ENCODE peak calls at places on chromosomes 6 and 20, in eight cellular contexts. F, O, X, B, K, J, L and Q are unnamed samples.

GRCh38 chr6:134823635-134824034 is 126.3 kb downstream of the ALDH8A1 start:
- DNase-seq in O (no peak), B (no peak), L (no peak), J (no peak), K (no peak), X (no peak), F (no peak), Q (no peak)

GRCh38 chr6:223763-224162 is 68.5 kb upstream of the DUSP22 start:
- DNase-seq in L (no peak), X (no peak), B (no peak), F (peak), K (no peak), J (no peak), O (no peak), Q (no peak)

GRCh38 chr6:133393891-133394290 is 152.7 kb downstream of the EYA4 start:
- DNase-seq in O (no peak), K (no peak), F (no peak), J (no peak), B (no peak), L (no peak), X (no peak), Q (no peak)

GRCh38 chr20:46811328-46812084 is 83.1 kb upstream of the EYA2 start:
- DNase-seq in X (no peak), L (no peak), K (no peak), F (no peak), O (no peak), B (no peak), J (no peak), Q (no peak)

GRCh38 chr6:161079566-161080262 is 88.1 kb downstream of the MAP3K4 start:
- DNase-seq in X (no peak), F (peak), L (no peak), O (no peak), K (no peak), J (peak), B (no peak), Q (no peak)

GRCh38 chr20:59667981-59668515 is 63.7 kb downstream of the PHACTR3 start:
- DNase-seq in O (no peak), L (no peak), J (no peak), X (no peak), B (no peak), F (no peak), K (no peak), Q (no peak)

GRCh38 chr20:1803216-1804128 is 91.7 kb upstream of the SIRPA start:
- DNase-seq in L (peak), X (no peak), O (no peak), K (peak), F (peak), B (peak), J (peak), Q (peak)

GRCh38 chr6:98871821-98872220 is 37.4 kb downstream of the POU3F2 start:
- DNase-seq in K (no peak), X (no peak), B (no peak), L (no peak), F (no peak), O (no peak), J (no peak), Q (no peak)

GRCh38 chr6:157019115-157019628 is 242.0 kb downstream of the ARID1B start:
- DNase-seq in J (no peak), O (no peak), F (no peak), X (no peak), B (no peak), L (no peak), K (no peak), Q (no peak)

GRCh38 chr20:905999-906520 is 10.1 kb downstream of the ANGPT4 start:
- DNase-seq in L (no peak), F (no peak), J (no peak), O (no peak), B (no peak), X (no peak), K (no peak), Q (no peak)

GRCh38 chr6:49553353-49553752 is 2.9 kb downstream of the C6orf141 start:
- DNase-seq in K (no peak), O (no peak), L (no peak), X (peak), F (peak), J (no peak), B (no peak), Q (no peak)

GRCh38 chr6:39430968-39431523 is 108.5 kb upstream of the KCNK16 start:
- DNase-seq in F (peak), J (no peak), O (no peak), L (peak), B (peak), X (no peak), K (no peak), Q (no peak)

GRCh38 chr20:17036546-17036945 is 190.3 kb upstream of the PCSK2 start:
- DNase-seq in B (no peak), X (no peak), O (no peak), F (peak), K (no peak), L (no peak), J (no peak), Q (no peak)

GRCh38 chr6:22605736-22606135 is 36.4 kb downstream of the HDGFL1 start:
- DNase-seq in K (no peak), B (no peak), F (no peak), X (no peak), J (no peak), L (no peak), O (no peak), Q (no peak)

GRCh38 chr6:6221829-6222535 is 98.5 kb downstream of the F13A1 start:
- DNase-seq in J (no peak), F (no peak), O (no peak), K (no peak), X (no peak), L (peak), B (no peak), Q (no peak)

GRCh38 chr6:11093065-11093590 is 506 bp upstream of the SMIM13 start:
- DNase-seq in O (no peak), L (no peak), X (no peak), J (peak), K (no peak), B (no peak), F (peak), Q (peak)

GRCh38 chr6:29483186-29483585 is 4.6 kb downstream of the MAS1L start:
- DNase-seq in X (no peak), J (no peak), L (no peak), K (no peak), F (no peak), O (no peak), B (no peak), Q (no peak)

GRCh38 chr20:52459150-52459549 is 267.6 kb upstream of the ZFP64 start:
- DNase-seq in K (no peak), J (no peak), B (no peak), X (no peak), F (no peak), L (no peak), O (no peak), Q (no peak)

GRCh38 chr6:155093430-155093829 is 98.3 kb downstream of the TIAM2 start:
- DNase-seq in L (no peak), X (no peak), F (no peak), B (no peak), K (no peak), O (no peak), J (no peak), Q (no peak)

GRCh38 chr6:148570456-148570855 is 176.4 kb upstream of the UST start:
- DNase-seq in F (no peak), L (no peak), J (no peak), X (no peak), O (no peak), K (no peak), B (no peak), Q (no peak)

GRCh38 chr20:12049125-12049524 is 131.4 kb downstream of the BTBD3 start:
- DNase-seq in B (no peak), K (no peak), O (no peak), F (peak), J (peak), L (no peak), X (no peak), Q (no peak)

GRCh38 chr6:151962246-151962846 is 154.9 kb downstream of the ESR1 start:
- DNase-seq in J (peak), K (no peak), L (peak), O (no peak), B (no peak), X (no peak), F (peak), Q (no peak)

GRCh38 chr6:150403458-150404245 is 34.8 kb downstream of the IYD start:
- DNase-seq in B (no peak), X (no peak), F (peak), L (no peak), K (no peak), J (peak), O (no peak), Q (no peak)

GRCh38 chr20:18058661-18059467 is 1.1 kb upstream of the OVOL2 start:
- DNase-seq in O (no peak), B (no peak), X (peak), K (no peak), J (no peak), F (no peak), L (peak), Q (no peak)

GRCh38 chr20:43946206-43946491 is 31.5 kb downstream of the TOX2 start:
- DNase-seq in B (no peak), K (no peak), F (no peak), O (no peak), L (no peak), X (no peak), J (no peak), Q (no peak)
- H3K4me3 ChIP-seq in B (no peak), K (no peak), F (no peak), O (no peak), L (no peak), X (no peak), J (no peak), Q (no peak)

DNA sequence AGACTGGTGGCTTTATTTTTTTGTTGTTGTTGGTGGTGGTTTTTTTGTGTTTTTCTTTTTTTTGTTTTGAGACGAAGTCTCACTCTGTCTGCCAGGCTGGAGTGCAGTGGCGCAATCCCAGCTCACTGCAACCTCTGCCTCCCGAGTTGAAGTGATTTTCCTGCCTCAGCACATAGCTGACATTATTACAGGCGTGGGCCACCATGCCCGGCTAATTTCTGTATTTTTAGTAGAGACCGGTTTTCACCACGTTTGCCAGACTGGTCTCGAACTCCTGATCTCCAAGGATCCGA is 693 bp downstream of the SERPINB9 start:
- DNase-seq in J (peak), X (no peak), B (no peak), F (no peak), O (peak), K (no peak), L (no peak), Q (no peak)
- TF ChIP-seq CTCF in J (no peak), X (no peak), B (no peak), F (no peak), O (no peak), K (no peak), L (no peak), Q (no peak)

DNA sequence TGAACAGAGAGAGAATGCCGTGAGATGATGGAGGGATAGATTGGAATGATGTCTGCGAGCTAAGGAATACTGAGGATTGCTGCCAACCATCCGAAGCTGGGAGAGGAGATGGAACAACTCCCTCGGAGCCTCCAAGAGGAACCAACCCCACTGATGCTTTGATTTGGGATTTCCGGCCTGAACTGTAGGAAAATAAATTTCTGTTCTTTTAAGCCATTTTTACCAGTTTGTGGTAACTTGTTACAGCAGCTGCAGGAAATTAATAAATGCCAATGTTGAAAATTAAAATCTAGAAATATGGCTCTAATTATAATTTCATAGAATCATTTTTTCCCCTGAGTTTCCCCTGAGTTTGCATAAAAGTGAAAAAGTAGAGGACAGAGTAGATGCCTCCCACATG is 14.1 kb downstream of the LRRN4 start:
- DNase-seq in O (no peak), L (no peak), B (no peak), X (no peak), J (no peak), F (no peak), K (no peak), Q (no peak)
- H3K4me3 ChIP-seq in O (no peak), L (no peak), B (no peak), X (no peak), J (no peak), F (no peak), K (no peak), Q (no peak)

GRCh38 chr6:122458087-122458486 is 13.5 kb downstream of the SERINC1 start:
- DNase-seq in K (no peak), J (no peak), L (no peak), O (no peak), X (no peak), F (no peak), B (no peak), Q (no peak)

GRCh38 chr6:122454673-122455072 is 16.9 kb downstream of the SERINC1 start:
- DNase-seq in J (no peak), F (no peak), O (no peak), K (no peak), B (no peak), X (no peak), L (no peak), Q (no peak)

GRCh38 chr6:122461885-122462284 is 9.7 kb downstream of the SERINC1 start:
- DNase-seq in K (no peak), F (no peak), X (no peak), J (no peak), B (no peak), L (no peak), O (no peak), Q (no peak)

DNA sequence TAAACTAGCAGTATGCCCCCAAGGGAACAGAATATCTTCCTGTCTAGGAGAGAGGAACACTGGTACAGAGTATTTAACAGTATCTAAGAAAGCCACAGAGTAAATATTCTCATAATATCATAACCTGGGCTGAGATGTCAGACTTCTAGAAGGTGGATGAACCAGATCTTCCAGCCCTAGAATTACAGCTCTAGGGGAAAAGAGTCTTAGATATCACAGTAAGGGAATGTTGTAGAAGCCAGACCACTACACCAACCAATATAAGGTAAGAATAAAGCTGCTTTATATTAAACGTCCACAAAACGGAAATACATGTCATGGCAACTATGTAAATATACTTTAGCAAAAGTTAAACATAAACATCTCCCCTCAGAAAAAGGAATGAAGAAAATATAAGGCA is 12.4 kb downstream of the SERINC1 start:
- DNase-seq in L (no peak), B (no peak), J (no peak), O (no peak), X (no peak), K (no peak), F (no peak), Q (no peak)
- TF ChIP-seq CTCF in L (no peak), B (no peak), J (no peak), O (no peak), X (no peak), K (no peak), F (no peak), Q (no peak)

GRCh38 chr20:51394706-51395105 is 147.8 kb downstream of the NFATC2 start:
- DNase-seq in J (no peak), O (no peak), L (no peak), X (no peak), B (no peak), K (no peak), F (no peak), Q (no peak)

GRCh38 chr20:51398552-51398951 is 144.0 kb downstream of the NFATC2 start:
- DNase-seq in X (no peak), K (no peak), J (no peak), O (no peak), F (no peak), B (no peak), L (no peak), Q (no peak)

GRCh38 chr20:51393566-51393965 is 149.0 kb downstream of the NFATC2 start:
- DNase-seq in L (no peak), J (no peak), O (peak), X (no peak), F (no peak), K (no peak), B (no peak), Q (no peak)

GRCh38 chr20:51398083-51398482 is 144.4 kb downstream of the NFATC2 start:
- DNase-seq in O (no peak), F (no peak), B (no peak), X (no peak), J (no peak), K (no peak), L (no peak), Q (no peak)

GRCh38 chr20:51396365-51396909 is 146.1 kb downstream of the NFATC2 start:
- DNase-seq in L (no peak), K (no peak), X (no peak), F (no peak), B (no peak), O (no peak), J (no peak), Q (no peak)
- H3K4me3 ChIP-seq in L (no peak), K (no peak), X (no peak), F (no peak), B (no peak), O (no peak), J (no peak), Q (no peak)

DNA sequence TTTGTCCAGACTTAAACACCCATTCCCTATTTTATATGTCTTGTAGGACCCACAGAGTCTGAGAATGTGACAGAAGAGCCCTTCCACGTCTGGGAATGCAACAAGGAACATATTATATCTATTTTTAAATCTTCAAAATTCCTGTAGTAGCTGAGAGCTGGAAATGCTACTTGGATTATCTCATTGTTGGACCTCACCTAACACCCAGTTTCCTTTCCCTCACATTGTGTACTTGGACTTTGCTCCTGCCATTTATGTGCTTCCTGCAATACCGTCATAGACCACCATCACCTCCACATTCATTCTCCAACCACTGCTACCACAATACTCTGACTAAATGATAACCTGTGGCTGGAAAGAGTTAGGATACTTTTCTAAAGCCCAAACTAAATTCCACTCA is 335.4 kb downstream of the COL12A1 start:
- DNase-seq in O (no peak), K (no peak), J (no peak), L (peak), B (no peak), F (peak), X (peak), Q (no peak)
- TF ChIP-seq CTCF in O (no peak), K (no peak), J (no peak), L (peak), B (no peak), F (no peak), X (peak), Q (peak)

GRCh38 chr6:7468382-7469081 is 72.9 kb upstream of the DSP start:
- DNase-seq in X (peak), B (peak), O (peak), J (peak), L (peak), K (no peak), F (peak), Q (no peak)
- H3K4me3 ChIP-seq in X (peak), B (peak), O (peak), J (peak), L (peak), K (peak), F (peak), Q (no peak)

GRCh38 chr20:62409935-62410741 is 3.1 kb upstream of the CABLES2 start:
- DNase-seq in L (peak), F (peak), K (no peak), B (peak), J (peak), O (peak), X (no peak), Q (no peak)
- TF ChIP-seq CTCF in L (peak), F (peak), K (no peak), B (peak), J (peak), O (peak), X (peak), Q (peak)